ENCODE peak calls at places on chromosomes 5 and 9, in four cellular contexts. R is cardiac fibroblast, B is left ventricle myocardium inferior, C is SK-N-SH. X is an unnamed sample.

GRCh38 chr5:137453476-137454080 is 45.5 kb downstream of the SPOCK1 start:
- DNase-seq in R (peak; percentile 71), B (no peak), C (no peak), X (no peak)

GRCh38 chr9:98775831-98776441 is 20.4 kb downstream of the ANKS6 start:
- DNase-seq in R (peak; percentile 85), B (no peak), C (peak; percentile 88), X (no peak)

GRCh38 chr5:109983135-109983534 is 293.4 kb downstream of the MAN2A1 start:
- DNase-seq in R (peak; percentile 2), B (no peak), C (no peak), X (no peak)

GRCh38 chr5:155125696-155126095 is 112.1 kb downstream of the KIF4B start:
- DNase-seq in R (no peak), B (no peak), C (no peak), X (no peak)

GRCh38 chr9:105116047-105116868 is 128.2 kb upstream of the SLC44A1 start:
- DNase-seq in R (no peak), B (no peak), C (no peak), X (no peak)

GRCh38 chr9:98263482-98264357 is 8.3 kb upstream of the TBC1D2 start:
- DNase-seq in R (peak; percentile 89), B (peak; percentile 77), C (peak; percentile 79), X (peak; percentile 77)

GRCh38 chr9:7129391-7129790 is 371.6 kb downstream of the KDM4C start:
- DNase-seq in R (no peak), B (no peak), C (no peak), X (no peak)

GRCh38 chr5:67748165-67748690 is 467.3 kb upstream of the PIK3R1 start:
- DNase-seq in R (no peak), B (no peak), C (no peak), X (no peak)

GRCh38 chr5:98433673-98434072 is 339.8 kb upstream of the RGMB start:
- DNase-seq in R (peak; percentile 71), B (no peak), C (no peak), X (no peak)

GRCh38 chr9:70609542-70610286 is 195.3 kb upstream of the KLF9 start:
- DNase-seq in R (peak; percentile 97), B (no peak), C (no peak), X (peak; percentile 53)

GRCh38 chr5:139340051-139340450 is 1.6 kb upstream of the PAIP2 start:
- DNase-seq in R (no peak), B (no peak), C (no peak), X (no peak)

GRCh38 chr5:146628950-146629349 is 113.0 kb upstream of the GPR151 start:
- DNase-seq in R (no peak), B (no peak), C (no peak), X (no peak)

GRCh38 chr5:2018390-2018724 is 135.6 kb upstream of the IRX4 start:
- DNase-seq in R (no peak), B (no peak), C (no peak), X (no peak)

GRCh38 chr9:29556317-29556716 is 1983.0 kb upstream of the C9orf72 start:
- DNase-seq in R (peak; percentile 85), B (no peak), C (no peak), X (no peak)

GRCh38 chr5:169356811-169357210 is 55.9 kb upstream of the SLIT3 start:
- DNase-seq in R (no peak), B (no peak), C (no peak), X (no peak)

GRCh38 chr9:73061131-73061530 is 90.5 kb upstream of the ANXA1 start:
- DNase-seq in R (no peak), B (no peak), C (no peak), X (no peak)

GRCh38 chr5:61933787-61934626 is 372.0 kb upstream of the KIF2A start:
- DNase-seq in R (peak; percentile 57), B (no peak), C (peak; percentile 62), X (peak; percentile 29)

GRCh38 chr5:173885054-173885443 is 3.1 kb upstream of the CPEB4 start:
- DNase-seq in R (no peak), B (no peak), C (no peak), X (no peak)

GRCh38 chr5:1840741-1841521 is 39.7 kb downstream of the NDUFS6 start:
- DNase-seq in R (no peak), B (peak; percentile 72), C (peak; percentile 55), X (no peak)

GRCh38 chr5:168215646-168216045 is 75.8 kb upstream of the WWC1 start:
- DNase-seq in R (no peak), B (no peak), C (no peak), X (no peak)

GRCh38 chr5:180140627-180141006 is 68.4 kb downstream of the RASGEF1C start:
- DNase-seq in R (no peak), B (no peak), C (peak; percentile 30), X (no peak)

GRCh38 chr9:70510157-70510770 is 95.8 kb upstream of the KLF9 start:
- DNase-seq in R (peak; percentile 46), B (peak; percentile 30), C (peak; percentile 26), X (peak; percentile 52)

GRCh38 chr5:159913048-159913447 is 3.2 kb upstream of the ADRA1B start:
- DNase-seq in R (peak; percentile 97), B (no peak), C (no peak), X (peak; percentile 50)

GRCh38 chr9:2655411-2655901 is 33.9 kb downstream of the VLDLR start:
- DNase-seq in R (peak; percentile 95), B (no peak), C (no peak), X (no peak)

GRCh38 chr9:22114956-22115355 is 105.9 kb upstream of the CDKN2B start:
- DNase-seq in R (peak; percentile 55), B (no peak), C (no peak), X (no peak)

GRCh38 chr5:120236360-120236759 is 227.7 kb upstream of the PRR16 start:
- DNase-seq in R (no peak), B (no peak), C (no peak), X (no peak)

GRCh38 chr5:65203746-65204145 is 278.0 kb downstream of the ADAMTS6 start:
- DNase-seq in R (peak; percentile 98), B (no peak), C (no peak), X (no peak)

GRCh38 chr5:107812570-107813141 is 141.9 kb upstream of the EFNA5 start:
- DNase-seq in R (peak; percentile 56), B (peak; percentile 30), C (no peak), X (no peak)

GRCh38 chr9:131728961-131729360 is 10.9 kb downstream of the RAPGEF1 start:
- DNase-seq in R (no peak), B (no peak), C (peak; percentile 51), X (no peak)

GRCh38 chr9:118271936-118272335 is 567.7 kb downstream of the TLR4 start:
- DNase-seq in R (no peak), B (no peak), C (no peak), X (no peak)

GRCh38 chr9:8858250-8859161 is 1058.9 kb upstream of the DMAC1 start:
- DNase-seq in R (peak; percentile 1), B (no peak), C (peak; percentile 60), X (peak; percentile 52)

DNA sequence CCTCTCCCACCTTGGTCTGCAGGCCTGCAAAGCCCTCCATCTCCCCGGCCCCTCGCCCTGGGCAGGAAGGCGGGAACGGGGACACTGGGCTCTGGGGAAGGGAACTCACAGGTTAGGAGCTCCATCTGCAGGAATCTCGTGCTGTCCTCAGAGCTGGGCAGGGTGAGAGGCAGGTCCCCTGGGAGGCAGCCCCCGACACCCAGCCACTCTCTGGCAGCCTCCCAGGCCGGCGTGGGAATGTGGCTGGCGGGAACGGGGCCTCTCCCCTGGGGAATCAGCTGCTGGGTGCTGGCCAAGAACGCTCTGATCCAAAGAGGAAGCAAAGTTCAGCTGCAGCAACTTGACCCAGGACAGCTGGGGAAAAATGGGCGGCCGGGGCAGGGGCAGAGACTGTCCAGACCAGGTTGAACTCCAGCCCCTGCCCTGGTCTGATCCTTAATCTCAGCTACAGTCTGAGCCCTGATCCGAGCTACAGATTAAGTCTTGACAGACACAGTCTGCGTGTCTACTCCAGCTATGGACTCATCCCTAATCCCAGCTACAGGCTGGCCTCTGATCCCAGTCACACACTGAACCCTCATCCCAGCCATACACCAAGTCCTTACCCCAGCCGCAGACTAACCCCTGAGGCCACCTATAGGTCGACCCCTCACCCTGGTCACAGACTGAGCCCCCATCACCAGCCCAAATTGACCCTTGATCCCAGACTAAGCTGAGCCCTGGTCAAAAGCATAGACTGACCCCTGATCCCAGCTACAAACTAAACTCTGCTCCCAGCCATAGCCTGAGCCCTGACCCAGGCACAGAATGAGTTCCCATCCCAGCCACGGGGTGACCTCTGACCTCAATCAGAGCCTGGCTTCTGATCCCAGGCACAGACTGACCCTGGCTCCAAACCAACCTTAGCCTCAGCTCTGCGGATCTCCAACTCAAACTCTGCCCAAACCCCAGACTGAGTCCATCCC is 37.3 kb upstream of the EGFL7 start:
- DNase-seq in R (peak; percentile 74), B (peak; percentile 93), C (peak; percentile 82), X (peak; percentile 72)
- TF ChIP-seq CTCF in R (peak; percentile 51), B (peak; percentile 72), C (peak; percentile 48), X (no peak)

DNA sequence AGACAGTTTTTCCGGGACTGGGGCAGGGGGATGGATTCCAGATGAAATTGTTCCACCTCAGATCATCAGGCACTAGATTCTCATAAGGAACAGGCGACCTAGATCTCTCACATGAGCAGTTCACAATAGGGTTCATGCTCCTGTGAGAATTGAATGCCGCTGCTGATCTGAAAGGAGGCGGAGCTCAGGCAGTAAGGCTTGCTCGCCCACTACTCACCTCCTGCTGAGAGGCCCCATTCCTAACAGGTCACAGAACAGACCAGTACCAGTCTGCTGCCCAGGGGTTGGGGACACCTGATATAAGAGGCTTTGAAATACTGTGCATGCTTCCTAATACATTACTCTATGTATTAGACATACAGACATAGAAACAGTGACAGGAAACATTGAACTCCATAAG is 41.1 kb downstream of the PTPRD start:
- DNase-seq in R (no peak), B (no peak), C (no peak), X (no peak)
- H3K4me3 ChIP-seq in R (no peak overlapping the region), B (no peak overlapping the region), C (no peak overlapping the region), X (no peak overlapping the region)

DNA sequence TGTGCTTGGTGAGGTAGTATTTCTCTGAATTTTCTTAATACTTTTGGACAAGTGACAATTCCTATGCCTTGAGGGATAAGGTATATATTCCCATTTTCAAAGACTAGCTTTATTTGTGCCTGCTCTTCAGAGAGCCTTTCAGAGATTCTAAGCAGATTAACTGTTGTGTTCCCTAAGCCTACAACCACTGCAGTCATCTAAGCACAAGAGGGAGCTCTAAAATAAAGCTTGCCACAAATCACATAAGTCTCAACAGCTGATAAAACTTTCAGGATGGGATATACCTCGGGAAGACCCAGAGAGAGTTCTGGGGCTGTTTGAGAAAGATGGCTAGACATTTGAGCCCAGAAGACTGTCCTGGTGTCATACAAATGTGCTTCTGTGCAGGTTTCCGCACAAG is 157.3 kb downstream of the CYLC2 start:
- DNase-seq in R (peak; percentile 30), B (no peak), C (peak; percentile 5), X (no peak)
- TF ChIP-seq CTCF in R (peak; percentile 26), B (no peak), C (no peak), X (no peak)

GRCh38 chr5:177404641-177405134 is 4.2 kb upstream of the PFN3 start:
- DNase-seq in R (no peak), B (no peak), C (peak; percentile 87), X (no peak)
- H3K4me3 ChIP-seq in R (peak overlapping the region; percentile 60), B (peak overlapping the region; percentile 74), C (peak overlapping the region; percentile 60), X (no peak overlapping the region)

GRCh38 chr5:148457183-148457620 is 73.4 kb downstream of the FBXO38 start:
- DNase-seq in R (no peak), B (no peak), C (peak; percentile 30), X (no peak)
- TF ChIP-seq CTCF in R (peak; percentile 20), B (peak; percentile 49), C (peak; percentile 35), X (no peak)

X was measured in ovary.